ENCODE peak calls at places on chromosome 16, in five cellular contexts. X is BE2C, H is H9, U is WERI-Rb-1, K is fibroblast of pulmonary artery. W is an unnamed sample.

GRCh38 chr16:49651226-49651625 is 204.7 kb downstream of the ZNF423 start:
- DNase-seq in X (no peak), H (no peak), U (no peak), K (no peak), W (no peak)

GRCh38 chr16:50248845-50249244 is 17.5 kb upstream of the ADCY7 start:
- DNase-seq in X (no peak), H (no peak), U (no peak), K (no peak), W (no peak)

GRCh38 chr16:24976971-24977672 is 38.0 kb downstream of the ARHGAP17 start:
- DNase-seq in X (no peak), H (peak; percentile 21), U (no peak), K (no peak), W (no peak)

GRCh38 chr16:14505846-14506245 is 124.2 kb downstream of the PARN start:
- DNase-seq in X (no peak), H (no peak), U (no peak), K (peak; percentile 78), W (no peak)

GRCh38 chr16:83520596-83520995 is 287.2 kb upstream of the HSBP1 start:
- DNase-seq in X (no peak), H (no peak), U (no peak), K (no peak), W (no peak)

GRCh38 chr16:561957-562938 is 2.1 kb downstream of the PRR35 start:
- DNase-seq in X (no peak), H (no peak), U (peak; percentile 36), K (no peak), W (no peak)

GRCh38 chr16:81357711-81358270 is 43.0 kb downstream of the GAN start:
- DNase-seq in X (no peak), H (no peak), U (no peak), K (no peak), W (no peak)

GRCh38 chr16:77657016-77657415 is 65.3 kb upstream of the NUDT7 start:
- DNase-seq in X (peak; percentile 75), H (peak; percentile 69), U (no peak), K (peak; percentile 35), W (no peak)

GRCh38 chr16:14187517-14188338 is 116.6 kb downstream of the MRTFB start:
- DNase-seq in X (no peak), H (no peak), U (no peak), K (no peak), W (no peak)

GRCh38 chr16:49557070-49557446 is 183.5 kb downstream of the C16orf78 start:
- DNase-seq in X (no peak), H (peak; percentile 74), U (peak; percentile 85), K (no peak), W (peak; percentile 69)

GRCh38 chr16:2003827-2004641 is 5.6 kb downstream of the ZNF598 start:
- DNase-seq in X (peak; percentile 99), H (peak; percentile 97), U (peak; percentile 98), K (peak; percentile 84), W (peak; percentile 98)

GRCh38 chr16:28845173-28846079 is 722 bp downstream of the TUFM start:
- DNase-seq in X (no peak), H (no peak), U (no peak), K (peak; percentile 48), W (no peak)

GRCh38 chr16:77551352-77551751 is 116.5 kb upstream of the ADAMTS18 start:
- DNase-seq in X (no peak), H (no peak), U (no peak), K (no peak), W (no peak)

GRCh38 chr16:81505011-81505660 is 60.5 kb downstream of the CMIP start:
- DNase-seq in X (peak; percentile 39), H (no peak), U (no peak), K (no peak), W (no peak)

GRCh38 chr16:85486256-85486915 is 126.7 kb upstream of the GSE1 start:
- DNase-seq in X (no peak), H (no peak), U (no peak), K (no peak), W (no peak)

GRCh38 chr16:9003322-9003721 is 39.6 kb upstream of the USP7 start:
- DNase-seq in X (no peak), H (no peak), U (no peak), K (no peak), W (no peak)

GRCh38 chr16:57138281-57138935 is 46.0 kb downstream of the CPNE2 start:
- DNase-seq in X (no peak), H (no peak), U (no peak), K (no peak), W (no peak)

GRCh38 chr16:23608194-23608593 is 12.1 kb upstream of the NDUFAB1 start:
- DNase-seq in X (no peak), H (no peak), U (no peak), K (peak; percentile 95), W (no peak)

DNA sequence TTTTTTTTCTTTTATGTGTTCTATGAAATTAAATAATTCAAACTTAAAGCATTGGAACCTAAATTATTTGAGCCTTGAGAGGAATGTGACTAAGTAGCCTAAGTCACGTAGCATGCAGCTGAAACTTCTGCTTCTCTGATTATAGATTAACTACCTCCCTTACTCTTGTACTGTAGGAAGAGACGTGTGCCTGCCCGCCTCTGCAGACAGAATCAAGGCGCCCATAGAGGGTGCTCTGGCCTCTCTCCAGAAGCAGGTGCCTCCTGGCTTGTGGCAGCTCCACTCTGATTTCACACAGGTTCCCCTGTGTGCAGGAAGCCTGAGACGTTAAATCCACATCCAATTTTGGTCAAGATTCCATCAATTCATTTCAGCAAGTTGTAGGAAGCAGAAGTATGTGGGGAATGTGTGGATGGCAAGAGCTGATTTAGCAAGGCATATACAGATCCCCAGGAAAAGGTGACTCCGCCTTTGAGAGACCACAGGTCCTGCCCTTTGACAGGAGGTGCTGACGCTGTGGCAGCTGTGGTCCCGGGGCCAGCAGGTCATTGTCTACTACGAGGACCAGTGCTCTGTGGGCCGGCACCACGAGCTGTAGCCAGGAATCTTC is 1418.8 kb downstream of the CDH11 start:
- DNase-seq in X (no peak), H (peak; percentile 59), U (peak; percentile 23), K (peak; percentile 12), W (no peak)
- TF ChIP-seq CTCF in X (peak; percentile 5), H (peak; percentile 47), U (peak; percentile 1), K (no peak), W (no peak)

DNA sequence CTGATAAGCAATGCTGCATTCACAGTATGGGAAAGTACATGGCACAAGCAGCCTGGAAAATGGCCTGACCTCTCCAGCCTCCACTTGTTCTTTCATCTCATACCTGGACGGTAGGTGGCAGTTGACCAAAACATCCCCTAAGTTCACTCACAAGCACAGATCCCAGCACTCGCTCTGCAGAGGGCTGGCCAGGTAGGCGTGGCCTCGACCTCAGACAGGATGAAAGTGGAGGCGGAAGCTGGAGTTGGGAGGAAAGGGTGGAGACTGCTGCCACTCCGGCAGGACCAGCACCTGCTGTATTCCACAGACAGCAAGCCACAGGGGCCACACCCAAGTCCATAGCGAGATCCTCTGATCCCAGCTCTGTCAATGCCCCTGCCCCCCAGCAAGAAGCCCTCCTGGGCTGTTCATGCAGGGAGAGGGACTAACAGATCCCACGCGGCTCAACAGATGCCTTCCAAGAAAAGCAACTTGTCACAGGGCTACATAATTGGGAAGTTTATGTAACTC is 31.3 kb downstream of the ZCCHC14 start:
- DNase-seq in X (peak; percentile 81), H (peak; percentile 97), U (peak; percentile 86), K (peak; percentile 39), W (peak; percentile 47)
- TF ChIP-seq CTCF in X (peak; percentile 69), H (peak; percentile 77), U (peak; percentile 53), K (no peak), W (peak; percentile 51)

DNA sequence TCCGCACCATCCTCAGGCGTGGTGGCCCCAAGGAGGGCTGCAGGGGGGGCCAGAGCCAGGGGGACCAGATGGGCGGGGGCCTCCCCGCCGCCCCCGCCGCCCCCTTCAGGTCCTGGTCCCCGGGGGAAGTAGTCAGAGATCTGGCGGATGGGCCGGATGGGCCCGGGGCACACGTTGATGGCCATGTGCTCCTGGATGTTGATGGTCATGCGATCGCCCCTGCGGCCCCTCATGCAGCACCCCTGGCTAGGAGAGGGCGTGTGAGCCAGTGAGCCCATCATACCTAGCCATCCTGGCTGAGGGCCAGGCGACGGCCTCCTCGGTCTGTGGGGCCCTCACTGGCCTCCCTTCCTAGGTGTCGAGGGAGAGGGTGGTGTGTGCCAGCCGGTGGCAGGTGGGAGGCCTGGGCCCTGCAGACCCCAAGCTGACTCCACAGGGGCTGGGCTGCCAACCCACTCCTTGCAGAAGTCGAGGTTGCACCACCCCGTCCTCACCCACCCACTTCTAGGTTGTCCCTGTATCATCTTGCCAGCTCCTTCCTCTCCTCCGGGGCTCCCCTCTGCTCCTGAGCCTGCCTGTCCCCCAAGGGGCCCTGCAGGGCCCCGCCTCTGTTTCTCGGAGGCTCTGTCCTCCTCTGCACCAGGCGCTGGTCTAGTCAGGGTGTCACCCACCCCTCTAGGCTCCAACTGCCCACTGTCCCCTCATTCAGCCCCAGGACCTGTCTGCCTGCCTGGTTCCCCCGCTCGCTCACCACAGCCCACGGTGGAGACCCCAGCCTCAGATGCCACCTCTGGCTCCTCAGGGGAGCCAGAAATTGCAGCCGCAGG is 624 bp downstream of the DOC2A start:
- DNase-seq in X (no peak), H (no peak), U (no peak), K (no peak), W (no peak)
- TF ChIP-seq CTCF in X (no peak), H (no peak), U (no peak), K (no peak), W (no peak)

DNA sequence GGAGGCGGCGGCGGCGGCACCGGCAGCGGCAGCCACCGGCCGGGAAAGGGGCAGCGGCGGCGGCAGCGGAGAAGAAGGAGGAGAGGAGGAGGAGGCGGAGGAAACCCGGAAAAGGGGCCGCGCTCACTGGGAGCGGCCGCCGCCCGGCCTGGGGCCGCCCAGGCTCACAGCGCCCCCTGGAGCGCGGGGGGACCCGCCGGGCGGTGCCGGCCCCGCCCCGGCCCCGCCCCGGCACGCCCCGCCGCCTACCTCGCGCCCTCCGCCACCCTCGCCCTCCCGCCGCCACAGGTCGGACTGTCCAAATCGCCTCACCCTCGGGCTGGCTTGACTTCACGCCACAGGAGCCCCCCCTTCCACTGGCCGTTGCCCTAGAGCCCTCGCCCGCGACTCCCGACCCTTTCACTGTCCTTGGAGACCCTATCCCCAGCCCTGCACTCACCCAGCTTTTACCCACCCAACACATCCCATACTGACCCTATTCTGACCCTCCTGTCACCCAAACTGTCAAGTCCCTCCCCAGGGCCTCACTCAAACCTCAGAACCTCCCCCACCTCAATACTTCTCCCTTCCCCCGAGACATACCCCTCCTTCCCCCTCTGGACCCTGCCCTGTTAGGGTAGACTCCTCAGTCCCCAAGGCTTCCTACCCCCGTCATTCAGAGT is at the start of gene CSNK2A2:
- DNase-seq in X (peak; percentile 86), H (peak; percentile 54), U (peak; percentile 63), K (peak; percentile 68), W (peak; percentile 76)
- TF ChIP-seq CTCF in X (peak; percentile 31), H (peak; percentile 35), U (peak; percentile 54), K (no peak), W (no peak)